ENCODE peak calls at places on chromosome 17, in four cellular contexts. R is adrenal gland; Q is GM20000; X is CD8-positive, alpha-beta T cell. Y is an unnamed sample.

GRCh38 chr17:11671151-11671550 is 72.9 kb downstream of the DNAH9 start:
- DNase-seq in X (no peak), R (no peak), Q (no peak), Y (no peak)

GRCh38 chr17:33050611-33051140 is 59.0 kb downstream of the SPACA3 start:
- DNase-seq in R (no peak), Q (no peak), X (no peak), Y (no peak)

GRCh38 chr17:4405038-4405669 is 28.6 kb upstream of the SPNS3 start:
- DNase-seq in R (no peak), Q (no peak), X (no peak), Y (no peak)

GRCh38 chr17:14270508-14270907 is 30.4 kb upstream of the HS3ST3B1 start:
- DNase-seq in R (no peak), X (no peak), Q (no peak), Y (no peak)

GRCh38 chr17:82351254-82351712 is 7.8 kb upstream of the TEX19 start:
- DNase-seq in Q (peak; percentile 46), X (no peak), R (no peak), Y (no peak)

GRCh38 chr17:82318169-82318498 is 726 bp upstream of the CD7 start:
- DNase-seq in Q (no peak), R (no peak), X (peak; percentile 19), Y (no peak)

GRCh38 chr17:48025904-48026502 is 11.6 kb downstream of the COPZ2 start:
- DNase-seq in R (no peak), X (no peak), Q (no peak), Y (peak; percentile 39)

GRCh38 chr17:57572062-57572461 is 173.0 kb downstream of the CCDC182 start:
- DNase-seq in Q (no peak), R (no peak), X (no peak), Y (no peak)

GRCh38 chr17:66459811-66460270 is 157.4 kb downstream of the PRKCA start:
- DNase-seq in R (peak; percentile 92), X (no peak), Q (no peak), Y (peak; percentile 94)

GRCh38 chr17:37167756-37168155 is 208.0 kb upstream of the C17orf78 start:
- DNase-seq in Q (no peak), X (no peak), R (no peak), Y (no peak)

GRCh38 chr17:80063815-80064585 is 27.6 kb downstream of the CCDC40 start:
- DNase-seq in X (no peak), Q (no peak), R (peak; percentile 82), Y (peak; percentile 50)

GRCh38 chr17:57369509-57369945 is 113.2 kb downstream of the MSI2 start:
- DNase-seq in Q (no peak), X (no peak), R (no peak), Y (no peak)

GRCh38 chr17:50199651-50200446 is 1.6 kb downstream of the COL1A1 start:
- DNase-seq in Q (peak; percentile 88), R (peak; percentile 90), X (peak; percentile 95), Y (peak; percentile 93)

GRCh38 chr17:50199211-50199633 is 2.2 kb downstream of the COL1A1 start:
- DNase-seq in R (no peak), X (peak; percentile 20), Q (no peak), Y (no peak)

GRCh38 chr17:50201226-50201854 is at the start of gene COL1A1:
- DNase-seq in Q (no peak), R (peak; percentile 70), X (no peak), Y (peak; percentile 96)

GRCh38 chr17:50203086-50203485 is 1.7 kb upstream of the COL1A1 start:
- DNase-seq in Q (no peak), X (no peak), R (no peak), Y (peak; percentile 56)

GRCh38 chr17:50200447-50201225 is 795 bp downstream of the COL1A1 start:
- DNase-seq in X (peak; percentile 79), R (peak; percentile 93), Q (peak; percentile 93), Y (peak; percentile 88)
- TF ChIP-seq CTCF in X (peak; percentile 100), R (peak; percentile 100), Q (peak; percentile 79), Y (peak; percentile 99)

GRCh38 chr17:44213403-44214229 is 5.9 kb downstream of the UBTF start:
- DNase-seq in R (no peak), X (no peak), Q (no peak), Y (no peak)

GRCh38 chr17:44209786-44210341 is 9.6 kb downstream of the UBTF start:
- DNase-seq in R (no peak), X (no peak), Q (peak; percentile 63), Y (no peak)

GRCh38 chr17:44211281-44212265 is 7.9 kb downstream of the UBTF start:
- DNase-seq in X (no peak), Q (no peak), R (no peak), Y (no peak)

GRCh38 chr17:44212507-44213402 is 6.7 kb downstream of the UBTF start:
- DNase-seq in Q (no peak), R (no peak), X (no peak), Y (no peak)

GRCh38 chr17:44210342-44211192 is 8.9 kb downstream of the UBTF start:
- DNase-seq in X (peak; percentile 89), R (peak; percentile 94), Q (peak; percentile 95), Y (peak; percentile 38)
- TF ChIP-seq CTCF in X (peak; percentile 99), R (peak; percentile 93), Q (peak; percentile 98), Y (peak; percentile 97)

DNA sequence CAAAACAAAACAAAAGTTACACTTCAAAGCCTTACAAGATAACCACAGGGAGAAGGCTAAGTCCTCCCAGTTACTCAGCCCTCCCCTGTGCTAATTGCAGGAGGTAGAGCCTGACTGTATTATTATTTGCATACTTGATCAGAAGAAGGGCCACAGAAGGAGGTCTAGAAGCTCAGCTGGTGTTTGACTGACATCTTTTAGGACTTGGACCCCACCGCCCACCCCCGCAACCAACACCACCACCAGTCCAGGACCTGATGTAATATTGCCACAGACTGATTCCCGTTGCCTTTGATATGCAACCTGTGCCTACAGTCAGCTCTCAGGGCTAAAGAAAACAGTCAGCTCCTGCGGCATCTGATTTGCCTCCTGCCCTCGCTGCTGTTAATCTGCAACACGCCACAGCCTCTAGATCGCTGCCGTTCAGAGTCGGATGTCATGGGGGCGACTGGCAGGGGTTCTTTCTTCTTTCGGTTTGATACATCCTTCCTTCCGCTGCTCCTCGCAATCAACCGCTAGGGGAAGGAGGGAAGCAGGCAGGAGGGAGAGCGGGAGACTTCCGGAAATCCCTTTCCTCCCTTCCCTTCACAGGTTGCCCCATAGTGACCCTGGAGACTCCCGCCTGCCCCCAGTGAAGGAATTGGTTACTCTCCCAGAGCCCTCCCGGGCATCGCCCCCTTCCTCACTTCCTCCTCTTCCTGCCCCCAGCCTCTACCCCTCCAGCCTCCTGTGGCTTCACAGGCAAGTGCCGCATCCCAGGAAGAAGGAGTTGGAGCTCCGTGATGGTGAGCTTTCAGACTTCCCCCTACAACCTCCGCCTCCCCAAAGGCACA is 90.5 kb upstream of the SOX9 start:
- DNase-seq in X (peak; percentile 21), Q (peak; percentile 54), R (peak; percentile 53), Y (peak; percentile 41)
- TF ChIP-seq CTCF in X (no peak), Q (peak; percentile 6), R (peak; percentile 8), Y (peak; percentile 64)

GRCh38 chr17:17780941-17781590 is 55.7 kb downstream of the SREBF1 start:
- DNase-seq in X (no peak), Q (no peak), R (peak; percentile 72), Y (no peak)
- TF ChIP-seq CTCF in X (no peak), Q (no peak), R (no peak), Y (no peak)

DNA sequence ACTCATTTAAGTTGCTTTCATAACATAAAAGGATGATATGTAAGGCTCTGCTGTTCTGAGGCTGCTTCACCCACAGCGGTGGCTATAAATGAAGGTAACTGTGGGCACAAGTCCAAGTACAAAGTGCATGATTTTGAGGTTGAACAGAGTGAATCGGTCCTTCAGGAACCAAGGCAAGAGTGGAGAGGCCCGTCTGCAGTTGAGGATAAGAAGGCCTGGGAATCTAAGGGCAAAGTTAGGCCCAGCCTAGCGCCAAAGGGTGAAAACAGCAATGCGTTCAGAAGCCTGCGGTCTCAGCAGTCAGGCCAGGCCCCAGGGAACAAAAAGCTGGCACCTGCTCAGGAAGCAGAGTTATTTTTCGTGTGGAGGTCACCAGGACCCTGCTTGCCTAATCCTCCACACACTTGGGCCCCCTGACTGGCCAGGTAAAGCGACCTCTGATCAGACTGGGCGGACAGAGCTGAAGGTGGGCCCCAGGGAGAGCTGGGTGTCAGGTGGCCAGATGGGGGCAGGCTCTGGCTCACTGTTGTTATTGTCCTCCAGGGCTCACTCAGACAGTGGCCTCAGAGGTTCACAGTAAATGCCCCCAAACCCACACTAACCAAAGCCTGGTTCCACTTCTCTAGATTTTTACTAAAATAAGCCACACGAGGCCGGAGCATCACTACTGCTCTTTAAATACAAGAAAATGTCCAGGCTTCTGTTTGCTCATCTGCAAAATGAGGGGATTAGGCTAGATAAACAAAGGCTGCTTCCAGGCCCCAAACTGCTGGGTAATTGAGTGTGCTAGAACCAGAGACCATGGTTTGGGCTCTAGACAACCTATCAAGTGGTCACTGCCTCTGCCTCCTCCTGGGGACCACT is 46.4 kb downstream of the TEX2 start:
- DNase-seq in X (no peak), Q (peak; percentile 68), R (no peak), Y (peak; percentile 32)
- TF ChIP-seq CTCF in X (no peak), Q (peak; percentile 41), R (no peak), Y (peak; percentile 37)

GRCh38 chr17:35849469-35850348 is 19.0 kb downstream of the HEATR9 start:
- DNase-seq in X (peak; percentile 57), R (peak; percentile 82), Q (peak; percentile 45), Y (peak; percentile 65)
- TF ChIP-seq CTCF in X (peak; percentile 92), R (peak; percentile 70), Q (peak; percentile 72), Y (peak; percentile 95)

Y was measured in HFFc6.